ENCODE peak calls at places on chromosomes 11 and 22, in ten cellular contexts. One of them, this sample, is unnamed.

GRCh38 chr22:31093090-31093850 is 12.2 kb downstream of the SMTN start:
- DNase-seq in CD4-positive, CD25-positive, alpha-beta regulatory T cell: no peak
- DNase-seq in HCEC 1CT: no peak
- DNase-seq in body of pancreas: no peak
- DNase-seq in activated naive CD4-positive, alpha-beta T cell: no peak
- DNase-seq in activated naive CD8-positive, alpha-beta T cell treated with anti-CD3 and anti-CD28 coated beads for 36 hours: no peak
- DNase-seq in cardiac muscle cell: no peak
- DNase-seq in RCC 7860: no peak
- DNase-seq in bronchial epithelial cell: no peak
- DNase-seq in AG08396: peak
- DNase-seq in this sample: no peak

GRCh38 chr11:99066609-99067008 is 45.9 kb downstream of the CNTN5 start:
- DNase-seq in CD4-positive, CD25-positive, alpha-beta regulatory T cell: no peak
- DNase-seq in HCEC 1CT: no peak
- DNase-seq in body of pancreas: no peak
- DNase-seq in activated naive CD4-positive, alpha-beta T cell: no peak
- DNase-seq in activated naive CD8-positive, alpha-beta T cell treated with anti-CD3 and anti-CD28 coated beads for 36 hours: no peak
- DNase-seq in cardiac muscle cell: no peak
- DNase-seq in RCC 7860: no peak
- DNase-seq in bronchial epithelial cell: no peak
- DNase-seq in AG08396: no peak
- DNase-seq in this sample: no peak

GRCh38 chr11:122717264-122717867 is 61.8 kb downstream of the UBASH3B start:
- DNase-seq in CD4-positive, CD25-positive, alpha-beta regulatory T cell: peak
- DNase-seq in HCEC 1CT: no peak
- DNase-seq in body of pancreas: no peak
- DNase-seq in activated naive CD4-positive, alpha-beta T cell: no peak
- DNase-seq in activated naive CD8-positive, alpha-beta T cell treated with anti-CD3 and anti-CD28 coated beads for 36 hours: peak
- DNase-seq in cardiac muscle cell: no peak
- DNase-seq in RCC 7860: no peak
- DNase-seq in bronchial epithelial cell: no peak
- DNase-seq in AG08396: no peak
- DNase-seq in this sample: no peak

GRCh38 chr11:92246637-92247036 is 22.0 kb downstream of the FAT3 start:
- DNase-seq in CD4-positive, CD25-positive, alpha-beta regulatory T cell: no peak
- DNase-seq in HCEC 1CT: no peak
- DNase-seq in body of pancreas: no peak
- DNase-seq in activated naive CD4-positive, alpha-beta T cell: no peak
- DNase-seq in activated naive CD8-positive, alpha-beta T cell treated with anti-CD3 and anti-CD28 coated beads for 36 hours: no peak
- DNase-seq in cardiac muscle cell: no peak
- DNase-seq in RCC 7860: no peak
- DNase-seq in bronchial epithelial cell: peak
- DNase-seq in AG08396: no peak
- DNase-seq in this sample: no peak

GRCh38 chr11:32960553-32961164 is 55.0 kb upstream of the DEPDC7 start:
- DNase-seq in CD4-positive, CD25-positive, alpha-beta regulatory T cell: peak
- DNase-seq in HCEC 1CT: peak
- DNase-seq in body of pancreas: no peak
- DNase-seq in activated naive CD4-positive, alpha-beta T cell: no peak
- DNase-seq in activated naive CD8-positive, alpha-beta T cell treated with anti-CD3 and anti-CD28 coated beads for 36 hours: no peak
- DNase-seq in cardiac muscle cell: peak
- DNase-seq in RCC 7860: peak
- DNase-seq in bronchial epithelial cell: peak
- DNase-seq in AG08396: peak
- DNase-seq in this sample: peak

GRCh38 chr11:1460994-1461805 is 25.4 kb downstream of the MOB2 start:
- DNase-seq in CD4-positive, CD25-positive, alpha-beta regulatory T cell: no peak
- DNase-seq in HCEC 1CT: peak
- DNase-seq in body of pancreas: no peak
- DNase-seq in activated naive CD4-positive, alpha-beta T cell: no peak
- DNase-seq in activated naive CD8-positive, alpha-beta T cell treated with anti-CD3 and anti-CD28 coated beads for 36 hours: no peak
- DNase-seq in cardiac muscle cell: no peak
- DNase-seq in RCC 7860: no peak
- DNase-seq in bronchial epithelial cell: no peak
- DNase-seq in AG08396: no peak
- DNase-seq in this sample: peak

GRCh38 chr11:47333526-47333845 is 19.0 kb downstream of the MYBPC3 start:
- DNase-seq in CD4-positive, CD25-positive, alpha-beta regulatory T cell: no peak
- DNase-seq in HCEC 1CT: no peak
- DNase-seq in body of pancreas: no peak
- DNase-seq in activated naive CD4-positive, alpha-beta T cell: no peak
- DNase-seq in activated naive CD8-positive, alpha-beta T cell treated with anti-CD3 and anti-CD28 coated beads for 36 hours: no peak
- DNase-seq in cardiac muscle cell: no peak
- DNase-seq in RCC 7860: no peak
- DNase-seq in bronchial epithelial cell: no peak
- DNase-seq in AG08396: no peak
- DNase-seq in this sample: no peak

GRCh38 chr11:65445101-65445603 is 22.6 kb downstream of the NEAT1 start:
- DNase-seq in CD4-positive, CD25-positive, alpha-beta regulatory T cell: peak
- DNase-seq in HCEC 1CT: no peak
- DNase-seq in body of pancreas: no peak
- DNase-seq in activated naive CD4-positive, alpha-beta T cell: no peak
- DNase-seq in activated naive CD8-positive, alpha-beta T cell treated with anti-CD3 and anti-CD28 coated beads for 36 hours: no peak
- DNase-seq in cardiac muscle cell: peak
- DNase-seq in RCC 7860: peak
- DNase-seq in bronchial epithelial cell: peak
- DNase-seq in AG08396: no peak
- DNase-seq in this sample: peak

GRCh38 chr22:20803696-20804324 is 29.9 kb downstream of the SERPIND1 start:
- DNase-seq in CD4-positive, CD25-positive, alpha-beta regulatory T cell: peak
- DNase-seq in HCEC 1CT: peak
- DNase-seq in body of pancreas: peak
- DNase-seq in activated naive CD4-positive, alpha-beta T cell: no peak
- DNase-seq in activated naive CD8-positive, alpha-beta T cell treated with anti-CD3 and anti-CD28 coated beads for 36 hours: peak
- DNase-seq in cardiac muscle cell: peak
- DNase-seq in RCC 7860: no peak
- DNase-seq in bronchial epithelial cell: peak
- DNase-seq in AG08396: peak
- DNase-seq in this sample: peak

GRCh38 chr11:75826463-75827220 is 11.6 kb downstream of the UVRAG start:
- DNase-seq in CD4-positive, CD25-positive, alpha-beta regulatory T cell: no peak
- DNase-seq in HCEC 1CT: peak
- DNase-seq in body of pancreas: no peak
- DNase-seq in activated naive CD4-positive, alpha-beta T cell: no peak
- DNase-seq in activated naive CD8-positive, alpha-beta T cell treated with anti-CD3 and anti-CD28 coated beads for 36 hours: no peak
- DNase-seq in cardiac muscle cell: peak
- DNase-seq in RCC 7860: no peak
- DNase-seq in bronchial epithelial cell: peak
- DNase-seq in AG08396: no peak
- DNase-seq in this sample: no peak

GRCh38 chr11:55714982-55715888 is 53.2 kb downstream of the OR4C6 start:
- DNase-seq in CD4-positive, CD25-positive, alpha-beta regulatory T cell: no peak
- DNase-seq in HCEC 1CT: no peak
- DNase-seq in body of pancreas: no peak
- DNase-seq in activated naive CD4-positive, alpha-beta T cell: no peak
- DNase-seq in activated naive CD8-positive, alpha-beta T cell treated with anti-CD3 and anti-CD28 coated beads for 36 hours: no peak
- DNase-seq in cardiac muscle cell: no peak
- DNase-seq in RCC 7860: no peak
- DNase-seq in bronchial epithelial cell: no peak
- DNase-seq in AG08396: no peak
- DNase-seq in this sample: no peak

GRCh38 chr11:44943118-44943517 is 7.6 kb downstream of the TP53I11 start:
- DNase-seq in CD4-positive, CD25-positive, alpha-beta regulatory T cell: no peak
- DNase-seq in HCEC 1CT: no peak
- DNase-seq in body of pancreas: no peak
- DNase-seq in activated naive CD4-positive, alpha-beta T cell: no peak
- DNase-seq in activated naive CD8-positive, alpha-beta T cell treated with anti-CD3 and anti-CD28 coated beads for 36 hours: peak
- DNase-seq in cardiac muscle cell: no peak
- DNase-seq in RCC 7860: no peak
- DNase-seq in bronchial epithelial cell: no peak
- DNase-seq in AG08396: no peak
- DNase-seq in this sample: no peak

GRCh38 chr11:102850973-102851745 is 7.8 kb upstream of the MMP3 start:
- DNase-seq in CD4-positive, CD25-positive, alpha-beta regulatory T cell: no peak
- DNase-seq in HCEC 1CT: peak
- DNase-seq in body of pancreas: no peak
- DNase-seq in activated naive CD4-positive, alpha-beta T cell: no peak
- DNase-seq in activated naive CD8-positive, alpha-beta T cell treated with anti-CD3 and anti-CD28 coated beads for 36 hours: no peak
- DNase-seq in cardiac muscle cell: peak
- DNase-seq in RCC 7860: peak
- DNase-seq in bronchial epithelial cell: peak
- DNase-seq in AG08396: peak
- DNase-seq in this sample: peak

GRCh38 chr22:20581503-20582170 is 74.2 kb downstream of the MED15 start:
- DNase-seq in CD4-positive, CD25-positive, alpha-beta regulatory T cell: no peak
- DNase-seq in HCEC 1CT: no peak
- DNase-seq in body of pancreas: no peak
- DNase-seq in activated naive CD4-positive, alpha-beta T cell: no peak
- DNase-seq in activated naive CD8-positive, alpha-beta T cell treated with anti-CD3 and anti-CD28 coated beads for 36 hours: no peak
- DNase-seq in cardiac muscle cell: no peak
- DNase-seq in RCC 7860: no peak
- DNase-seq in bronchial epithelial cell: no peak
- DNase-seq in AG08396: no peak
- DNase-seq in this sample: no peak

GRCh38 chr22:19957445-19957844 is 15.8 kb upstream of the TXNRD2 start:
- DNase-seq in CD4-positive, CD25-positive, alpha-beta regulatory T cell: no peak
- DNase-seq in HCEC 1CT: no peak
- DNase-seq in body of pancreas: no peak
- DNase-seq in activated naive CD4-positive, alpha-beta T cell: no peak
- DNase-seq in activated naive CD8-positive, alpha-beta T cell treated with anti-CD3 and anti-CD28 coated beads for 36 hours: no peak
- DNase-seq in cardiac muscle cell: no peak
- DNase-seq in RCC 7860: no peak
- DNase-seq in bronchial epithelial cell: no peak
- DNase-seq in AG08396: peak
- DNase-seq in this sample: no peak

GRCh38 chr11:67020949-67021348 is 2.0 kb upstream of the SYT12 start:
- DNase-seq in CD4-positive, CD25-positive, alpha-beta regulatory T cell: no peak
- DNase-seq in HCEC 1CT: no peak
- DNase-seq in body of pancreas: no peak
- DNase-seq in activated naive CD4-positive, alpha-beta T cell: no peak
- DNase-seq in activated naive CD8-positive, alpha-beta T cell treated with anti-CD3 and anti-CD28 coated beads for 36 hours: no peak
- DNase-seq in cardiac muscle cell: no peak
- DNase-seq in RCC 7860: no peak
- DNase-seq in bronchial epithelial cell: no peak
- DNase-seq in AG08396: no peak
- DNase-seq in this sample: no peak

GRCh38 chr11:68150029-68150428 is 28.8 kb upstream of the CHKA start:
- DNase-seq in CD4-positive, CD25-positive, alpha-beta regulatory T cell: no peak
- DNase-seq in HCEC 1CT: no peak
- DNase-seq in body of pancreas: peak
- DNase-seq in activated naive CD4-positive, alpha-beta T cell: no peak
- DNase-seq in activated naive CD8-positive, alpha-beta T cell treated with anti-CD3 and anti-CD28 coated beads for 36 hours: no peak
- DNase-seq in cardiac muscle cell: peak
- DNase-seq in RCC 7860: no peak
- DNase-seq in bronchial epithelial cell: peak
- DNase-seq in AG08396: no peak
- DNase-seq in this sample: peak